ENCODE peak calls at places on chromosomes 12 and 14, in seven cellular contexts. H is neural progenitor cell, Y is hepatocyte, R is SK-N-SH, A is GM23338, O is PC-3, L is GM23248. M is an unnamed sample.

GRCh38 chr14:32514236-32514635 is 185.1 kb downstream of the AKAP6 start:
- DNase-seq in H (no peak), Y (no peak), R (no peak), A (no peak), O (peak), L (peak), M (no peak)

GRCh38 chr14:35215110-35215872 is 76.9 kb upstream of the PSMA6 start:
- DNase-seq in H (peak), Y (peak), R (no peak), A (peak), O (peak), L (peak), M (peak)

GRCh38 chr12:65779091-65779642 is 45.1 kb upstream of the HMGA2 start:
- DNase-seq in H (peak), Y (peak), R (no peak), A (peak), O (peak), L (peak), M (peak)

GRCh38 chr14:64549805-64550538 is at the start of gene PPP1R36:
- DNase-seq in H (peak), Y (peak), R (peak), A (peak), O (no peak), L (peak), M (no peak)

GRCh38 chr14:102928412-102929348 is 6.2 kb downstream of the AMN start:
- DNase-seq in H (peak), Y (peak), R (no peak), A (peak), O (no peak), L (peak), M (peak)

GRCh38 chr14:95460647-95461478 is 55.6 kb downstream of the SYNE3 start:
- DNase-seq in H (peak), Y (peak), R (no peak), A (peak), O (peak), L (peak), M (peak)

GRCh38 chr14:80316426-80316825 is 105.1 kb upstream of the DIO2 start:
- DNase-seq in H (no peak), Y (no peak), R (no peak), A (no peak), O (no peak), L (peak), M (no peak)

GRCh38 chr14:58637040-58637390 is 747 bp upstream of the DACT1 start:
- DNase-seq in H (peak), Y (peak), R (no peak), A (no peak), O (peak), L (peak), M (no peak)

GRCh38 chr12:124734224-124734788 is 129.4 kb downstream of the SCARB1 start:
- DNase-seq in H (peak), Y (no peak), R (no peak), A (peak), O (no peak), L (no peak), M (no peak)

GRCh38 chr12:121799842-121800693 is 3.7 kb upstream of the SETD1B start:
- DNase-seq in H (peak), Y (peak), R (peak), A (peak), O (peak), L (peak), M (peak)

GRCh38 chr12:98656289-98657101 is 11.4 kb downstream of the APAF1 start:
- DNase-seq in H (no peak), Y (peak), R (no peak), A (no peak), O (no peak), L (peak), M (no peak)

GRCh38 chr12:64039285-64039871 is 182.7 kb downstream of the KICS2 start:
- DNase-seq in H (peak), Y (no peak), R (no peak), A (peak), O (no peak), L (peak), M (no peak)

GRCh38 chr12:64470507-64470906 is 18.6 kb downstream of the TBK1 start:
- DNase-seq in H (no peak), Y (no peak), R (no peak), A (no peak), O (no peak), L (no peak), M (no peak)

GRCh38 chr12:123808167-123808566 is 46.1 kb downstream of the DNAH10 start:
- DNase-seq in H (peak), Y (peak), R (peak), A (peak), O (peak), L (peak), M (peak)

GRCh38 chr12:126608607-126609175 is 1543.5 kb downstream of the AACS start:
- DNase-seq in H (no peak), Y (no peak), R (no peak), A (no peak), O (no peak), L (no peak), M (no peak)

GRCh38 chr14:103121161-103121845 is 2.0 kb upstream of the TNFAIP2 start:
- DNase-seq in H (no peak), Y (no peak), R (no peak), A (no peak), O (no peak), L (peak), M (no peak)

GRCh38 chr14:24392327-24393098 is 6.3 kb upstream of the NYNRIN start:
- DNase-seq in H (no peak), Y (peak), R (no peak), A (peak), O (peak), L (peak), M (peak)

GRCh38 chr12:4153343-4153892 is 120.1 kb upstream of the CCND2 start:
- DNase-seq in H (no peak), Y (no peak), R (no peak), A (no peak), O (no peak), L (no peak), M (no peak)

GRCh38 chr12:101038289-101038871 is 171.7 kb downstream of the SLC5A8 start:
- DNase-seq in H (no peak), Y (no peak), R (no peak), A (no peak), O (no peak), L (peak), M (no peak)

GRCh38 chr12:7877421-7877820 is 4.7 kb upstream of the SLC2A14 start:
- DNase-seq in H (no peak), Y (no peak), R (no peak), A (no peak), O (no peak), L (no peak), M (no peak)

GRCh38 chr14:63438065-63438757 is 105.0 kb downstream of the PPP2R5E start:
- DNase-seq in H (no peak), Y (peak), R (peak), A (peak), O (peak), L (peak), M (peak)

GRCh38 chr12:23055004-23055403 is 430.0 kb downstream of the ETNK1 start:
- DNase-seq in H (peak), Y (peak), R (no peak), A (peak), O (peak), L (peak), M (peak)

GRCh38 chr12:108567974-108568652 is 5.7 kb downstream of the ISCU start:
- DNase-seq in H (no peak), Y (no peak), R (no peak), A (no peak), O (no peak), L (no peak), M (no peak)

GRCh38 chr12:104457746-104458644 is 1.2 kb downstream of the CHST11 start:
- DNase-seq in H (peak), Y (peak), R (peak), A (peak), O (peak), L (peak), M (no peak)

GRCh38 chr12:26027401-26027800 is 68.9 kb downstream of the RASSF8 start:
- DNase-seq in H (no peak), Y (no peak), R (no peak), A (no peak), O (peak), L (no peak), M (no peak)

GRCh38 chr12:68559984-68560822 is 50.5 kb upstream of the RAP1B start:
- DNase-seq in H (peak), Y (no peak), R (no peak), A (peak), O (no peak), L (peak), M (no peak)

GRCh38 chr12:111439657-111440151 is 34.0 kb downstream of the SH2B3 start:
- DNase-seq in H (no peak), Y (no peak), R (no peak), A (no peak), O (no peak), L (no peak), M (no peak)

GRCh38 chr12:111442301-111443045 is 36.8 kb downstream of the SH2B3 start:
- DNase-seq in H (no peak), Y (no peak), R (no peak), A (no peak), O (no peak), L (no peak), M (no peak)

GRCh38 chr12:111440631-111441030 is 34.9 kb downstream of the SH2B3 start:
- DNase-seq in H (no peak), Y (no peak), R (no peak), A (no peak), O (no peak), L (no peak), M (no peak)

GRCh38 chr12:111440152-111440551 is 34.4 kb downstream of the SH2B3 start:
- DNase-seq in H (no peak), Y (no peak), R (no peak), A (no peak), O (no peak), L (no peak), M (no peak)

DNA sequence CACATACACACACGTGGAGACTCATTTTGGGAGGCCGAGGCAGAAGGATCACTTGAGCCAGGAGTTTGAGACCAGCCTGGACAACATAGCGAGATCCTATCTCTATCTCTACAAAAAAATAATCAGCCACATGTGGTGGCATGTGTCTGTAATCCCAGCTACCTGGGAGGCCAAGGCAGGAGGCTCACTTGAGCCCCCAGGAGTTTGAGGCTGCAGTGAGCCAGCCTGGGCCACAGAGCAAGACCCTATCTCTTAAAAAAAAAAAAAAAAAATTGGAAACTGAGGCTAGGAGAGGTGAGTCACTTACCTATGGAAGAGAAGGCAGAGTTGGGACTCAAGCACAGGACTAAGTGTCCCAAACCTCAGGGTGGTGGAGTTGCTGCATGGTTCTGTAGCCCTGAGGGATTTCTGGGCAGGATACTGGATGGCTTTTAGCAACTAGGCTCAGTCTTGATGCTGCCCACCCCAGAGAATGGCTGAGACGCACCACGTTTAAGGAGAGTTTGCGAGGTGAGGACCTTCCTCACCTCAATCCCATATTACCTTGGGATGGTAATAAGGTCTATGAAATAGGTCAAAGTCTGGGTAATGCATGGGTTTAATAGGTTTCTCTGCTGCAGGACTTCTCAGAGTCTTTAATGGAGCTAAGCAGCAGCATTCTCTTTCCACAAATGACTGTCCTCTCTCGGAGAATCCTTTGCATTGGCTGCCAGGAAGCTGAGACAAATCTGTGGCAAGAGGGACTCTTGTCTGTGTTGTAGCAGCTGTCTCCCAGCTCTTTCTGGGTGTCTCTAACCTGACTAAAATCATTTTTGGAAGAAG is 35.6 kb downstream of the SH2B3 start:
- DNase-seq in H (no peak), Y (no peak), R (no peak), A (no peak), O (no peak), L (no peak), M (no peak)
- TF ChIP-seq EZH2phosphoT487 in H (no peak), Y (no peak), R (no peak), A (no peak), O (no peak), L (no peak), M (no peak)

GRCh38 chr14:61247935-61248334 is 33.2 kb downstream of the TMEM30B start:
- DNase-seq in H (no peak), Y (no peak), R (no peak), A (no peak), O (peak), L (peak), M (no peak)
- TF ChIP-seq EZH2phosphoT487 in H (no peak), Y (no peak), R (no peak), A (no peak), O (no peak), L (no peak), M (no peak)

GRCh38 chr14:22418631-22419030 is 170.4 kb downstream of the DAD1 start:
- DNase-seq in H (no peak), Y (no peak), R (peak), A (no peak), O (no peak), L (no peak), M (no peak)
- TF ChIP-seq EZH2phosphoT487 in H (no peak), Y (no peak), R (no peak), A (no peak), O (no peak), L (no peak), M (no peak)

GRCh38 chr12:128068211-128068610 is 198.8 kb upstream of the TMEM132C start:
- DNase-seq in H (no peak), Y (no peak), R (no peak), A (no peak), O (no peak), L (no peak), M (no peak)
- TF ChIP-seq EZH2phosphoT487 in H (no peak), Y (no peak), R (no peak), A (no peak), O (no peak), L (no peak), M (no peak)

DNA sequence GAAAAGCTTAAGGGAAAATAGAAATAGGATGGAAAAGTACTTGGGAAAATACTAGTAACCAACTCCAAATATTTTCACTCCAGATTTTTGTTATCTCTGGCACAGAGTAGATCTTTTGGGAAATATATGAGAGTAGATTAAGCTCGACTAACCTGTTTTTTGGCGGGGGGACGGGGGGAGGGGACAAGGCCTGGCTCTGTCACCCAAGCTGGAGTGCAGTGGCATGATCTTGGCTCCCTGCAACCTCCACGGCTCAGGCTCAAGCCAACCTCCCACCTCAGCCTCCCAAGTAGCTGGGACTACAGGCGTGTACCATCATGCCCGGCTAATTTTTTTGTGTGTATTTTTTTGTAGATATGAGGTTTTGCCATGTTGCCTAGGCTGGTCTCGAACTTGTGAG is 4.8 kb downstream of the DHRS7 start:
- DNase-seq in H (no peak), Y (no peak), R (no peak), A (no peak), O (no peak), L (no peak), M (no peak)
- TF ChIP-seq EZH2phosphoT487 in H (no peak), Y (no peak), R (no peak), A (no peak), O (no peak), L (no peak), M (no peak)

GRCh38 chr14:93941293-93941910 is 14.3 kb downstream of the FAM181A start:
- DNase-seq in H (no peak), Y (no peak), R (no peak), A (no peak), O (peak), L (no peak), M (no peak)

GRCh38 chr14:93938766-93939303 is 11.7 kb downstream of the FAM181A start:
- DNase-seq in H (no peak), Y (no peak), R (no peak), A (peak), O (no peak), L (no peak), M (no peak)

GRCh38 chr14:93940437-93940836 is 13.3 kb downstream of the FAM181A start:
- DNase-seq in H (no peak), Y (no peak), R (no peak), A (no peak), O (no peak), L (no peak), M (no peak)

GRCh38 chr14:93937519-93937918 is 10.4 kb downstream of the FAM181A start:
- DNase-seq in H (no peak), Y (no peak), R (no peak), A (no peak), O (peak), L (no peak), M (no peak)

DNA sequence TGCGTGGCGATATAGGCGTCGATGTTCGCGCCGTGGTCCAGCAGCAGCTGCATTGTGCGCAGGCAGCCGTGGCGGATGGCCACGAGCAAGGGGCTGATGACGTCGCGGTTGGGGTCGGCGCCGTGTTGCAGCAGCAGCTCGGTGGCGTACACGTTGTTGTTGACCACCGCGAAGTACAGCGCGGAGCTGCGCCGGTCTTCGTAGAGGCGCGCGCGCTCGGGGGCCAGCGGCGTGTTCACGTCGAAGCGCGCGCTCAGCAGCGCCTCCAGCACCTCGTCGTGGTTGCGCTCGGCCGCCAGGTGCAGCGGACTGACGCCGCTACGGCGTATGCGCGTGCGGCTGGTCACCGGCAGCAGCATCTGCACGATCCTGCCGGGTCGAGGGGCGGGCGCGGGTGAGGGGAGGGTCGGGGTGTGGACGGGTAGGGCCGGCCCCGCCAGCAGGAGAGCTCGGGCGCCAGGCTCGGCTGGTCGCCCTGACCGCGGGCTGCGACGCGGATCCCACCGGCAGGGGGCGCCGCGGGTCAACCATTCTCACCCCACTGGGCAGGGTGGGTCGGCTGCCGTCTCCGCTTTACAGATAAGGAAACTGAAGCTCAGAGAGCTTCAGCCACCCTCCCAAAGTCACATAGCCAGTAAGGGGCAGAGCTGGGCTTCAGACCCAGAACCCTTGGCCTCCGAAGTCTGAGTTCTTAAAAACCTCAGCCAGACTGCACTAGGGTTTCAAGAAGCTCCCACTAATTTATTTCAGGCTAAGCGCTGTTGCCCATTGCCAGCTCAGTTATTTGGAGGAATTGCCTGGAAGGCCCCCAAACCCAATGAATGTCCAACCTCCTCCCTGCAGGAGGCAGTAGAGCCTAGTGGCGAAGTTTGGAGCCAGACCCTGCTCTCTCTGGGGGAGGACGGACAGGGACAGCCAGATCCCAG is 12.4 kb downstream of the FAM181A start:
- DNase-seq in H (peak), Y (peak), R (peak), A (peak), O (peak), L (peak), M (peak)
- TF ChIP-seq EZH2phosphoT487 in H (no peak), Y (no peak), R (no peak), A (no peak), O (no peak), L (no peak), M (no peak)

GRCh38 chr12:54306925-54307731 is 6.3 kb upstream of the NFE2 start:
- DNase-seq in H (no peak), Y (peak), R (peak), A (peak), O (peak), L (peak), M (peak)
- TF ChIP-seq EZH2phosphoT487 in H (no peak), Y (no peak), R (no peak), A (no peak), O (no peak), L (no peak), M (no peak)

GRCh38 chr14:101361044-101361443 is 200.3 kb upstream of the DIO3 start:
- DNase-seq in H (no peak), Y (no peak), R (no peak), A (no peak), O (no peak), L (no peak), M (no peak)

GRCh38 chr14:101358320-101358569 is 203.1 kb upstream of the DIO3 start:
- DNase-seq in H (no peak), Y (no peak), R (no peak), A (no peak), O (no peak), L (no peak), M (no peak)

GRCh38 chr14:101358726-101359125 is 202.6 kb upstream of the DIO3 start:
- DNase-seq in H (no peak), Y (no peak), R (no peak), A (no peak), O (no peak), L (no peak), M (no peak)

GRCh38 chr14:101360045-101360931 is 201.0 kb upstream of the DIO3 start:
- DNase-seq in H (no peak), Y (peak), R (no peak), A (no peak), O (no peak), L (peak), M (no peak)

DNA sequence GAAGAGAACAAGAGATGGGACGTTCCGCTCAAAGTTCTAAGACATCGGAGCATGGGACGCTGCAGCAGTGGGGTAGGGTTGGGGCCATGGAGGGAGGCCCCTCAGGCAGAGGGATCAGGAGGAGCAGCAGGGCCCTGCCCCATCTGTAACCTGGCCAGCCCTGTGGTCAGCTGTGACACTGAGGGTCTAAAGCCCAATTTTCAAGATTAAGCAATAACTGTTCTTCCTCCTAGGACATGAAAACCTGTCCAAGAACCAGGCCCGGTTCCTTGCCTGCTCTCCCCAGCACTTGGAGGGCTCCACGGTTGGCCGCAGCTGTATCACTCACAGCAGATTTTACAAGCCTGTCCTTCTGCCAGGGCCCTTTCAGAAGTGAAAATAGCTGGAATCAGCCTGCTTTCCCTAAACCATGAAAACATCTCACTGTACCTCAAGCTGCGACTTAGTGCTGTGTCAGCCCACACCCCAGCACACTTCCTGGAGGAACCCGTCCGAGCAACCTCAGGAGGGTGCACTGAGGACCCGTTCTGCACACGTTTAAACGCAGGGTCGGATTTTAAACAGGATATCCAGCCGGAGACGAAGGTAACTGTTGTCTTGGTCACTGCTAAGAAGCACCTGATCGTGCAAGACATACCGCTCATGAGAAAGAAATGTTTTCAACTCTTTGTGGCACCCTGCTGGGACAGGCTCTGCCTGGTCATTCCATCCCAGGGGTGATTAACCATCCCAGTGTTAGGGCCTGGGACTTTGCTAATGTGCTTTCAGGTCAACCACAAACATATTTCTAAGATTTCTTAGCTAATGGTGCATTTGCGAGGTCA is 201.9 kb upstream of the DIO3 start:
- DNase-seq in H (peak), Y (peak), R (no peak), A (no peak), O (no peak), L (peak), M (no peak)
- TF ChIP-seq EZH2phosphoT487 in H (no peak), Y (no peak), R (no peak), A (no peak), O (no peak), L (no peak), M (no peak)